ENCODE peak calls at places on chromosomes 16 and 17, in five cellular contexts. G, O, A, K and R are unnamed samples.
A peak's percentile ranks its signal among the peaks of the same experiment; 100 is the strongest.

GRCh38 chr17:65589321-65589720 is 27.9 kb upstream of the AXIN2 start:
- DNase-seq in G (no peak), O (no peak), A (no peak), K (no peak), R (no peak)

GRCh38 chr17:5019475-5019956 is 15.7 kb downstream of the SLC52A1 start:
- DNase-seq in G (no peak), O (peak; percentile 12), A (no peak), K (peak; percentile 22), R (peak; percentile 54)

GRCh38 chr17:10031102-10031501 is 126.0 kb upstream of the RCVRN start:
- DNase-seq in G (no peak), O (no peak), A (no peak), K (no peak), R (no peak)

GRCh38 chr16:85479972-85480726 is 133.0 kb upstream of the GSE1 start:
- DNase-seq in G (peak; percentile 67), O (no peak), A (no peak), K (no peak), R (no peak)

GRCh38 chr16:70432800-70433455 is 6.0 kb downstream of the ST3GAL2 start:
- DNase-seq in G (no peak), O (no peak), A (no peak), K (peak; percentile 9), R (peak; percentile 38)

GRCh38 chr17:66684256-66684655 is 150.7 kb upstream of the CACNG5 start:
- DNase-seq in G (no peak), O (peak; percentile 32), A (no peak), K (no peak), R (no peak)

GRCh38 chr17:2024572-2025219 is 438 bp downstream of the RTN4RL1 start:
- DNase-seq in G (peak; percentile 44), O (no peak), A (no peak), K (no peak), R (peak; percentile 59)

GRCh38 chr17:80002690-80003490 is 32.8 kb downstream of the TBC1D16 start:
- DNase-seq in G (no peak), O (no peak), A (no peak), K (no peak), R (no peak)

GRCh38 chr16:56793504-56793903 is 63.6 kb downstream of the NUP93 start:
- DNase-seq in G (peak; percentile 52), O (peak; percentile 51), A (no peak), K (no peak), R (no peak)

GRCh38 chr17:42132941-42133340 is 10.3 kb downstream of the HSPB9 start:
- DNase-seq in G (no peak), O (peak; percentile 81), A (no peak), K (no peak), R (no peak)

GRCh38 chr16:52729731-52730130 is 182.8 kb upstream of the TOX3 start:
- DNase-seq in G (no peak), O (no peak), A (no peak), K (no peak), R (no peak)

GRCh38 chr17:31448467-31449077 is 57.1 kb downstream of the RAB11FIP4 start:
- DNase-seq in G (no peak), O (peak; percentile 62), A (no peak), K (no peak), R (no peak)

GRCh38 chr17:40097931-40098845 is 2.2 kb downstream of the NR1D1 start:
- DNase-seq in G (no peak), O (no peak), A (no peak), K (peak; percentile 39), R (no peak)

GRCh38 chr17:410674-411401 is 58.2 kb upstream of the RPH3AL start:
- DNase-seq in G (peak; percentile 42), O (peak; percentile 12), A (no peak), K (peak; percentile 28), R (peak; percentile 48)

DNA sequence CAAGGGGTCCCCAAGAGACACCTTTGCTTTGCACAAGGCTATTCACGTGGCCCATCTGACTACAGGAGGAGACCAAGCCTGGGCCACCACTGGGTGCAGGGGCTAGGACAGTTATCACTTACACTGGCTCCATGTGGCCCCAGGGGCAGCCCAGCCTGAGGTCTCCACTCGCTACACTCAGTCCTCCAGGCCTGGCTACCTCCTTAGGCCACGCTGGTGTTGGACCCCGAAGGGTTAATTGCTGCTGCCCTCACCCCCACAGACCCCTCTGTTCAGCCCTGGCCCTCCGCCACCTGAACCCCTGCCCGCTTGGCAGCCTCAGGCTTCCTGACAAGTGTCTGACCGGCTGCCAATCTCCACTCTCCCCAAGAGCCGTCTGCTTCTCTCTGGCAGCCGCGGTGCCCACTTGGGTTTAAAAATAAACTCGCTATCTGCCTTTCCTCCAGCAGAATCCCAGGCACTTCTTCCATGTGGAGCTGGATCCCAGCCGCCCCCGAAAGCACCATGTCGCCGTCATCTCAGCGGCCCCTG is 27.8 kb downstream of the ADAM11 start:
- DNase-seq in G (no peak), O (no peak), A (no peak), K (no peak), R (no peak)
- TF ChIP-seq RCOR1 in G (no peak), O (no peak), A (no peak), K (no peak), R (no peak)

GRCh38 chr17:75094871-75095399 is 7.2 kb downstream of the SLC16A5 start:
- DNase-seq in G (no peak), O (no peak), A (no peak), K (no peak), R (peak; percentile 57)

GRCh38 chr17:75093543-75094158 is 5.9 kb downstream of the SLC16A5 start:
- DNase-seq in G (peak; percentile 42), O (no peak), A (no peak), K (no peak), R (no peak)

GRCh38 chr17:75088902-75089417 is 1.2 kb downstream of the SLC16A5 start:
- DNase-seq in G (peak; percentile 79), O (no peak), A (no peak), K (no peak), R (no peak)

GRCh38 chr17:75090871-75091854 is 3.4 kb downstream of the SLC16A5 start:
- DNase-seq in G (peak; percentile 59), O (no peak), A (no peak), K (peak; percentile 40), R (peak; percentile 62)

DNA sequence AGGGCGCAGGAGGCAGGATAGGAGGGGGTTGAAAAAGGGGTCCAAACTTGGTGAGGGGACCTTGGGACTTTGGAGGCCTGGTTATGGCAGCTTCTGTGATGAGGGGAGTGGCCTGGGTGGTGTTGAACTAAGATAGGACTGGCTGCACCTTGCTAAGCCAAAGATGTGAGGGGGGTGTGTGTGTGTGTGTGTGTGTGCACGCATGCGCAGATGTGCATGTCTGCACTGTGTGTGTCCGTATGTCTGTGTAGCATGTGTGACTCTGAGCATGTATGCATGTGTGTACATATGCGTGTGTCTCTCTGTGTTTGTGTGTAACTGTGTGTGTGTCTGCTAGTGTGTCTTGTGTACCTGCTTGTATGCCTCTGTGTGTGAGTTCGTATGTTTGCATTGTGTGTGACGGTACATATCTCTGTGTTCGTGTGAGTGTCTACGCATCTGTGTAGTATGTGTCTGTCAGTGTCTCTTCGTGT is 4.1 kb downstream of the SLC16A5 start:
- DNase-seq in G (peak; percentile 61), O (no peak), A (no peak), K (peak; percentile 63), R (no peak)
- H3K4me3 ChIP-seq in G (peak overlapping the region; percentile 25), O (no peak overlapping the region), A (no peak overlapping the region), K (no peak overlapping the region), R (no peak overlapping the region)

GRCh38 chr16:66471696-66472393 is 44.8 kb downstream of the BEAN1 start:
- DNase-seq in G (no peak), O (no peak), A (no peak), K (no peak), R (no peak)

GRCh38 chr16:66472961-66473610 is 46.0 kb downstream of the BEAN1 start:
- DNase-seq in G (no peak), O (no peak), A (no peak), K (no peak), R (no peak)

GRCh38 chr16:66469932-66470546 is 42.9 kb downstream of the BEAN1 start:
- DNase-seq in G (no peak), O (no peak), A (no peak), K (no peak), R (no peak)

GRCh38 chr16:66470556-66470955 is 43.5 kb downstream of the BEAN1 start:
- DNase-seq in G (no peak), O (no peak), A (no peak), K (no peak), R (no peak)

GRCh38 chr16:66471264-66471663 is 44.2 kb downstream of the BEAN1 start:
- DNase-seq in G (no peak), O (no peak), A (no peak), K (no peak), R (no peak)
- TF ChIP-seq RCOR1 in G (no peak), O (no peak), A (no peak), K (no peak), R (no peak)

GRCh38 chr17:77888242-77889134 is 70.0 kb upstream of the TNRC6C start:
- DNase-seq in G (no peak), O (peak; percentile 4), A (no peak), K (no peak), R (no peak)
- H3K4me3 ChIP-seq in G (peak overlapping the region; percentile 49), O (peak overlapping the region; percentile 45), A (no peak overlapping the region), K (peak overlapping the region; percentile 12), R (no peak overlapping the region)

GRCh38 chr16:8934601-8935000 is 29.1 kb downstream of the USP7 start:
- DNase-seq in G (no peak), O (no peak), A (no peak), K (no peak), R (no peak)

GRCh38 chr16:8935989-8936388 is 27.7 kb downstream of the USP7 start:
- DNase-seq in G (peak; percentile 33), O (no peak), A (no peak), K (peak; percentile 49), R (peak; percentile 39)

GRCh38 chr16:8928467-8928957 is 35.2 kb downstream of the USP7 start:
- DNase-seq in G (no peak), O (peak; percentile 60), A (peak; percentile 59), K (no peak), R (no peak)

GRCh38 chr16:8929086-8929748 is 34.5 kb downstream of the USP7 start:
- DNase-seq in G (no peak), O (no peak), A (peak; percentile 62), K (no peak), R (no peak)

DNA sequence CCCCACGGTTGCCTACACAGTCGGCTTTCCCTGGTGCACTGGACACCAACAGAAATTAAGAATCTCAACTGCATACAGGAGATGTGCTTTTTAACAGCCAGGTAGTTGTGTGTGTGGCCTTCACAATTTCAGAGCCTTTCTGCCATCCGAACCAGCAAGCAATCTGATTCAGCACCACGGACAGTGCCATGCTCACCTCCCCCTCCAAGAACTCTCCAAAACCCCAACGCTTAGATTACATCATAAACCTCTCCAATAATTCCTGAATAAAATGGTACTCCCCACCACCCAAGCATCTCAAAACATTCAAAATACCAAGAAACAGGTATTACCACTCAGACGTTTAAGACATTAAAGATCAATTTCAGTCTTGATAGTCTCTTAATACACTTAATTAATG is 31.8 kb downstream of the USP7 start:
- DNase-seq in G (peak; percentile 47), O (peak; percentile 68), A (no peak), K (peak; percentile 55), R (no peak)
- TF ChIP-seq RCOR1 in G (no peak), O (peak; percentile 56), A (no peak), K (peak; percentile 63), R (no peak)

GRCh38 chr16:350203-350602 is 2.3 kb downstream of the AXIN1 start:
- DNase-seq in G (no peak), O (no peak), A (no peak), K (no peak), R (no peak)
- H3K4me3 ChIP-seq in G (no peak overlapping the region), O (no peak overlapping the region), A (no peak overlapping the region), K (no peak overlapping the region), R (no peak overlapping the region)

GRCh38 chr17:62948370-62948769 is 17.7 kb upstream of the TANC2 start:
- DNase-seq in G (no peak), O (no peak), A (no peak), K (no peak), R (no peak)

GRCh38 chr17:62955841-62956352 is 10.1 kb upstream of the TANC2 start:
- DNase-seq in G (no peak), O (no peak), A (no peak), K (no peak), R (no peak)

GRCh38 chr17:62950067-62950466 is 16.0 kb upstream of the TANC2 start:
- DNase-seq in G (peak; percentile 60), O (peak; percentile 45), A (no peak), K (no peak), R (no peak)
- TF ChIP-seq RCOR1 in G (no peak), O (no peak), A (no peak), K (no peak), R (no peak)